ENCODE peak calls at places on chromosomes 2 and 18, in seven cellular contexts. M is stimulated activated CD4-positive, alpha-beta T cell treated with anti-CD3 and anti-CD28 coated beads, Interleukin-2, amount 100 ng/mL, for 24 hours; G is activated CD4-positive, alpha-beta T cell treated with anti-CD3 and anti-CD28 coated beads for 1 hour; V is IMR-90; H is CD8-positive, alpha-beta T cell; R is ascending aorta; U is NCI-H1417. J is an unnamed sample.

GRCh38 chr2:72133721-72134407 is 13.8 kb downstream of the CYP26B1 start:
- DNase-seq in U (no peak), H (no peak), V (no peak), G (no peak), R (no peak), M (no peak), J (no peak)

GRCh38 chr2:238287702-238288649 is at the start of gene PER2:
- DNase-seq in V (peak), M (peak), G (no peak), U (no peak), H (peak), R (peak), J (peak)

GRCh38 chr2:120731175-120731574 is 4.5 kb upstream of the GLI2 start:
- DNase-seq in G (no peak), U (no peak), H (no peak), M (no peak), R (no peak), V (no peak), J (no peak)

GRCh38 chr2:33975498-33975897 is 376.4 kb upstream of the FAM98A start:
- DNase-seq in V (no peak), M (no peak), U (no peak), R (no peak), G (no peak), H (no peak), J (no peak)

GRCh38 chr2:240797500-240797895 is 22.5 kb downstream of the KIF1A start:
- DNase-seq in R (no peak), M (no peak), H (no peak), U (no peak), V (no peak), G (no peak), J (no peak)

GRCh38 chr2:85741211-85741610 is 12.6 kb upstream of the ATOH8 start:
- DNase-seq in G (no peak), R (peak), V (no peak), H (no peak), U (no peak), M (no peak), J (no peak)

GRCh38 chr18:57806891-57807280 is 3.8 kb upstream of the ATP8B1 start:
- DNase-seq in G (no peak), H (no peak), R (no peak), V (peak), U (no peak), M (no peak), J (no peak)

GRCh38 chr2:163341426-163341825 is 394.4 kb downstream of the FIGN start:
- DNase-seq in G (no peak), V (peak), M (no peak), R (no peak), U (no peak), H (no peak), J (no peak)

GRCh38 chr18:49008156-49008555 is 57.4 kb upstream of the SMAD7 start:
- DNase-seq in M (no peak), U (no peak), R (no peak), H (no peak), V (no peak), G (no peak), J (no peak)

GRCh38 chr2:218875692-218876246 is 4.9 kb upstream of the WNT10A start:
- DNase-seq in R (no peak), G (no peak), H (no peak), M (no peak), V (no peak), U (no peak), J (no peak)

GRCh38 chr2:238855299-238855698 is 7.4 kb downstream of the TWIST2 start:
- DNase-seq in R (no peak), V (no peak), U (no peak), G (no peak), M (no peak), H (no peak), J (no peak)

GRCh38 chr2:233267516-233268245 is 16.2 kb downstream of the ATG16L1 start:
- DNase-seq in H (peak), U (no peak), M (peak), V (no peak), G (peak), R (peak), J (no peak)

GRCh38 chr2:55618649-55619055 is 1.2 kb upstream of the PPP4R3B start:
- DNase-seq in M (peak), G (peak), U (peak), H (peak), V (peak), R (no peak), J (peak)

GRCh38 chr18:36350839-36351474 is 53.4 kb downstream of the FHOD3 start:
- DNase-seq in V (no peak), R (no peak), M (no peak), G (no peak), U (no peak), H (no peak), J (no peak)

GRCh38 chr2:234136461-234136860 is 86.0 kb downstream of the SPP2 start:
- DNase-seq in G (no peak), U (no peak), R (no peak), H (no peak), V (no peak), M (no peak), J (no peak)

GRCh38 chr2:158481116-158481515 is 24.4 kb downstream of the PKP4 start:
- DNase-seq in M (no peak), H (no peak), G (no peak), U (no peak), R (no peak), V (no peak), J (no peak)

GRCh38 chr2:239303711-239304532 is 96.9 kb downstream of the HDAC4 start:
- DNase-seq in H (no peak), U (no peak), R (no peak), G (no peak), M (no peak), V (no peak), J (no peak)

GRCh38 chr2:165839610-165840009 is 45.6 kb upstream of the GALNT3 start:
- DNase-seq in M (no peak), H (no peak), R (no peak), U (no peak), V (peak), G (no peak), J (no peak)

GRCh38 chr18:38961880-38962279 is 1396.3 kb upstream of the CELF4 start:
- DNase-seq in U (peak), M (no peak), V (no peak), H (no peak), R (no peak), G (no peak), J (no peak)

GRCh38 chr2:216653931-216654365 is 20.7 kb downstream of the IGFBP2 start:
- DNase-seq in M (no peak), G (no peak), R (no peak), V (peak), H (no peak), U (no peak), J (no peak)

GRCh38 chr18:13612111-13612997 is 114.0 kb downstream of the FAM210A start:
- DNase-seq in U (no peak), G (peak), H (peak), M (peak), R (no peak), V (no peak), J (no peak)

GRCh38 chr18:72675394-72675793 is 131.3 kb upstream of the CBLN2 start:
- DNase-seq in V (no peak), H (no peak), G (no peak), M (no peak), U (no peak), R (no peak), J (no peak)

GRCh38 chr2:26295511-26295910 is 50.4 kb upstream of the SELENOI start:
- DNase-seq in U (no peak), M (no peak), R (no peak), G (no peak), V (no peak), H (no peak), J (no peak)

GRCh38 chr2:20357588-20358394 is 7.1 kb upstream of the PUM2 start:
- DNase-seq in M (no peak), V (no peak), G (no peak), H (no peak), R (no peak), U (no peak), J (no peak)

GRCh38 chr2:96923201-96923600 is 53.3 kb upstream of the SEMA4C start:
- DNase-seq in V (no peak), H (no peak), R (no peak), M (no peak), G (no peak), U (no peak), J (no peak)

GRCh38 chr18:11654736-11655604 is 34.1 kb upstream of the GNAL start:
- DNase-seq in H (peak), U (peak), M (peak), G (no peak), V (peak), R (no peak), J (peak)